ENCODE peak calls at places on chromosome 4, in five cellular contexts. One of them, this sample, is unnamed.

GRCh38 chr4:70992354-70992753 is 1.1 kb upstream of the DCK start:
- DNase-seq in kidney epithelial cell: no peak
- DNase-seq in BJ: no peak
- DNase-seq in LNCaP clone FGC: peak
- DNase-seq in spleen: no peak
- DNase-seq in this sample: no peak

GRCh38 chr4:97496298-97496873 is 646.9 kb downstream of the STPG2 start:
- DNase-seq in spleen: no peak
- DNase-seq in kidney epithelial cell: no peak
- DNase-seq in BJ: no peak
- DNase-seq in LNCaP clone FGC: peak
- DNase-seq in this sample: no peak

GRCh38 chr4:69210911-69211310 is 3.6 kb downstream of the UGT2B11 start:
- DNase-seq in spleen: no peak
- DNase-seq in LNCaP clone FGC: no peak
- DNase-seq in kidney epithelial cell: no peak
- DNase-seq in BJ: no peak
- DNase-seq in this sample: no peak

GRCh38 chr4:25466966-25467697 is 90.1 kb downstream of the ANAPC4 start:
- DNase-seq in spleen: no peak
- DNase-seq in kidney epithelial cell: no peak
- DNase-seq in LNCaP clone FGC: no peak
- DNase-seq in BJ: no peak
- DNase-seq in this sample: no peak

GRCh38 chr4:8614365-8615193 is 22.0 kb downstream of the CPZ start:
- DNase-seq in BJ: no peak
- DNase-seq in spleen: no peak
- DNase-seq in kidney epithelial cell: no peak
- DNase-seq in LNCaP clone FGC: no peak
- DNase-seq in this sample: no peak

GRCh38 chr4:140743194-140743931 is 12.8 kb downstream of the TBC1D9 start:
- DNase-seq in LNCaP clone FGC: no peak
- DNase-seq in spleen: no peak
- DNase-seq in BJ: no peak
- DNase-seq in kidney epithelial cell: no peak
- DNase-seq in this sample: no peak

GRCh38 chr4:83386931-83387897 is 52.6 kb upstream of the HPSE start:
- DNase-seq in spleen: no peak
- DNase-seq in LNCaP clone FGC: no peak
- DNase-seq in BJ: no peak
- DNase-seq in kidney epithelial cell: no peak
- DNase-seq in this sample: no peak

GRCh38 chr4:52106142-52106541 is 55.0 kb downstream of the SPATA18 start:
- DNase-seq in spleen: no peak
- DNase-seq in LNCaP clone FGC: no peak
- DNase-seq in BJ: no peak
- DNase-seq in kidney epithelial cell: no peak
- DNase-seq in this sample: no peak

GRCh38 chr4:142817442-142817841 is 28.7 kb downstream of the INPP4B start:
- DNase-seq in kidney epithelial cell: peak
- DNase-seq in BJ: peak
- DNase-seq in LNCaP clone FGC: no peak
- DNase-seq in spleen: no peak
- DNase-seq in this sample: peak

GRCh38 chr4:148926861-148927260 is 484.6 kb upstream of the NR3C2 start:
- DNase-seq in BJ: no peak
- DNase-seq in spleen: no peak
- DNase-seq in kidney epithelial cell: peak
- DNase-seq in LNCaP clone FGC: no peak
- DNase-seq in this sample: no peak

GRCh38 chr4:30719363-30720020 is 677 bp upstream of the PCDH7 start:
- DNase-seq in BJ: no peak
- DNase-seq in kidney epithelial cell: no peak
- DNase-seq in LNCaP clone FGC: no peak
- DNase-seq in spleen: peak
- DNase-seq in this sample: no peak

GRCh38 chr4:174764105-174764729 is 64.8 kb downstream of the GLRA3 start:
- DNase-seq in kidney epithelial cell: peak
- DNase-seq in BJ: no peak
- DNase-seq in LNCaP clone FGC: peak
- DNase-seq in spleen: no peak
- DNase-seq in this sample: peak

GRCh38 chr4:137468836-137469235 is 63.5 kb downstream of the PCDH18 start:
- DNase-seq in kidney epithelial cell: no peak
- DNase-seq in BJ: no peak
- DNase-seq in LNCaP clone FGC: no peak
- DNase-seq in spleen: no peak
- DNase-seq in this sample: no peak

GRCh38 chr4:171880136-171880535 is 66.9 kb downstream of the GALNTL6 start:
- DNase-seq in kidney epithelial cell: peak
- DNase-seq in LNCaP clone FGC: no peak
- DNase-seq in BJ: peak
- DNase-seq in spleen: no peak
- DNase-seq in this sample: peak

GRCh38 chr4:77921701-77922100 is 59.1 kb downstream of the MRPL1 start:
- DNase-seq in kidney epithelial cell: peak
- DNase-seq in BJ: peak
- DNase-seq in LNCaP clone FGC: peak
- DNase-seq in spleen: no peak
- DNase-seq in this sample: peak

GRCh38 chr4:161856711-161857326 is 307.0 kb downstream of the FSTL5 start:
- DNase-seq in spleen: no peak
- DNase-seq in LNCaP clone FGC: no peak
- DNase-seq in BJ: no peak
- DNase-seq in kidney epithelial cell: no peak
- DNase-seq in this sample: no peak

GRCh38 chr4:118969359-118969758 is 80.7 kb downstream of the SYNPO2 start:
- DNase-seq in kidney epithelial cell: no peak
- DNase-seq in BJ: no peak
- DNase-seq in LNCaP clone FGC: peak
- DNase-seq in spleen: no peak
- DNase-seq in this sample: no peak

GRCh38 chr4:185587065-185587443 is 51.7 kb upstream of the PDLIM3 start:
- DNase-seq in kidney epithelial cell: no peak
- DNase-seq in LNCaP clone FGC: no peak
- DNase-seq in BJ: no peak
- DNase-seq in spleen: no peak
- DNase-seq in this sample: no peak
- H3K4me3 ChIP-seq in kidney epithelial cell: no peak
- H3K4me3 ChIP-seq in LNCaP clone FGC: no peak
- H3K4me3 ChIP-seq in BJ: no peak
- H3K4me3 ChIP-seq in spleen: peak
- H3K4me3 ChIP-seq in this sample: no peak

DNA sequence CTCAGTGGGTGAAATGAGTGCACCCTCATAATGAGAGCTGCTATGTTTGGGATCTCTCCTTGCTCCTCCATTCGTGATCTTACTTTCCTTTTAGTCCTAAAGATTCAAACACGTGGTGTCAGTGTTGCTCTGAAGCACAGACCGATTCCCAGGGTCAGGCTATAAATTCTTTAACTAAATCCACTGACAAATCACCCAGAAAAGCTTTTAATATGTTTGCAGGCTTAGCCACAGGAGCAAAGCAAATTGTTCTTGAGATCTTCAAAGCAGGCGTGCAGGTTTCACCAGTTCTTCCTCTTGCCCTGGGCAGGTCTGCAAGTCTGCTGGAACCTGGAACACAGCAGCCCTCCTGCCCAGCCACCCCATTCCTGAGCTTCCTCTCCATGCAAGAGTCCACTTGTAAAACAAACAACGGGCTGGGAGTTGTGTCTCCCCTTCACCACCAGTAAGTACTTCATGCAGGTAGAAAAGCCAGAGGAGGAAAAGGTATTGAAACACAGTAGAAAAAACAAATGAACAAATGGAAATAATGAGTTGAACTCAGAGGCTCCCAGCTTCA is 70.1 kb upstream of the ENPP6 start:
- DNase-seq in spleen: no peak
- DNase-seq in BJ: no peak
- DNase-seq in kidney epithelial cell: no peak
- DNase-seq in LNCaP clone FGC: peak
- DNase-seq in this sample: no peak
- H3K4me3 ChIP-seq in spleen: no peak
- H3K4me3 ChIP-seq in BJ: no peak
- H3K4me3 ChIP-seq in kidney epithelial cell: no peak
- H3K4me3 ChIP-seq in LNCaP clone FGC: no peak
- H3K4me3 ChIP-seq in this sample: no peak

GRCh38 chr4:6991249-6991648 is 51.9 kb upstream of the TADA2B start:
- DNase-seq in spleen: no peak
- DNase-seq in kidney epithelial cell: no peak
- DNase-seq in LNCaP clone FGC: no peak
- DNase-seq in BJ: no peak
- DNase-seq in this sample: no peak
- H3K4me3 ChIP-seq in spleen: peak
- H3K4me3 ChIP-seq in kidney epithelial cell: no peak
- H3K4me3 ChIP-seq in LNCaP clone FGC: peak
- H3K4me3 ChIP-seq in BJ: no peak
- H3K4me3 ChIP-seq in this sample: no peak

GRCh38 chr4:173332021-173332487 is 2.1 kb downstream of the HMGB2 start:
- DNase-seq in BJ: no peak
- DNase-seq in spleen: no peak
- DNase-seq in LNCaP clone FGC: no peak
- DNase-seq in kidney epithelial cell: no peak
- DNase-seq in this sample: no peak
- H3K4me3 ChIP-seq in BJ: peak
- H3K4me3 ChIP-seq in spleen: peak
- H3K4me3 ChIP-seq in LNCaP clone FGC: peak
- H3K4me3 ChIP-seq in kidney epithelial cell: peak
- H3K4me3 ChIP-seq in this sample: peak